ENCODE peak calls at places on chromosomes 11 and 22, in four cellular contexts. One of them, this sample, is unnamed.

GRCh38 chr22:35761037-35761436 is 43.4 kb downstream of the APOL5 start:
- DNase-seq in NCI-H2081 treated with DMSO at 0.1 percent for 48 hours: no peak
- DNase-seq in HTR-8/SVneo: no peak
- DNase-seq in RWPE1: no peak
- DNase-seq in this sample: no peak

GRCh38 chr11:120655589-120655988 is 144.0 kb downstream of the GRIK4 start:
- DNase-seq in NCI-H2081 treated with DMSO at 0.1 percent for 48 hours: no peak
- DNase-seq in HTR-8/SVneo: no peak
- DNase-seq in RWPE1: no peak
- DNase-seq in this sample: no peak

GRCh38 chr11:36177837-36178236 is 111.4 kb downstream of the COMMD9 start:
- DNase-seq in NCI-H2081 treated with DMSO at 0.1 percent for 48 hours: no peak
- DNase-seq in HTR-8/SVneo: no peak
- DNase-seq in RWPE1: no peak
- DNase-seq in this sample: no peak

GRCh38 chr22:47996446-47996857 is 1234.0 kb downstream of the TBC1D22A start:
- DNase-seq in NCI-H2081 treated with DMSO at 0.1 percent for 48 hours: no peak
- DNase-seq in HTR-8/SVneo: no peak
- DNase-seq in RWPE1: no peak
- DNase-seq in this sample: no peak

GRCh38 chr11:17803751-17804334 is 69.3 kb downstream of the KCNC1 start:
- DNase-seq in NCI-H2081 treated with DMSO at 0.1 percent for 48 hours: no peak
- DNase-seq in HTR-8/SVneo: no peak
- DNase-seq in RWPE1: no peak
- DNase-seq in this sample: no peak

GRCh38 chr11:101034076-101034475 is 95.5 kb downstream of the PGR start:
- DNase-seq in NCI-H2081 treated with DMSO at 0.1 percent for 48 hours: no peak
- DNase-seq in HTR-8/SVneo: no peak
- DNase-seq in RWPE1: no peak
- DNase-seq in this sample: no peak

GRCh38 chr11:2531277-2531986 is 86.6 kb downstream of the KCNQ1 start:
- DNase-seq in NCI-H2081 treated with DMSO at 0.1 percent for 48 hours: no peak
- DNase-seq in HTR-8/SVneo: peak; percentile 79
- DNase-seq in RWPE1: peak; percentile 58
- DNase-seq in this sample: peak; percentile 39

GRCh38 chr11:34342008-34342533 is 15.7 kb downstream of the ABTB2 start:
- DNase-seq in NCI-H2081 treated with DMSO at 0.1 percent for 48 hours: no peak
- DNase-seq in HTR-8/SVneo: no peak
- DNase-seq in RWPE1: no peak
- DNase-seq in this sample: no peak

GRCh38 chr22:25176175-25176574 is 23.5 kb upstream of the CRYBB3 start:
- DNase-seq in NCI-H2081 treated with DMSO at 0.1 percent for 48 hours: no peak
- DNase-seq in HTR-8/SVneo: no peak
- DNase-seq in RWPE1: peak; percentile 73
- DNase-seq in this sample: no peak

GRCh38 chr22:50506611-50507420 is 686 bp downstream of the LMF2 start:
- DNase-seq in NCI-H2081 treated with DMSO at 0.1 percent for 48 hours: peak; percentile 45
- DNase-seq in HTR-8/SVneo: no peak
- DNase-seq in RWPE1: no peak
- DNase-seq in this sample: no peak

GRCh38 chr11:70071996-70072395 is 6.1 kb upstream of the ANO1 start:
- DNase-seq in NCI-H2081 treated with DMSO at 0.1 percent for 48 hours: no peak
- DNase-seq in HTR-8/SVneo: no peak
- DNase-seq in RWPE1: no peak
- DNase-seq in this sample: no peak

GRCh38 chr11:119756169-119756568 is 27.2 kb upstream of the NECTIN1 start:
- DNase-seq in NCI-H2081 treated with DMSO at 0.1 percent for 48 hours: no peak
- DNase-seq in HTR-8/SVneo: no peak
- DNase-seq in RWPE1: no peak
- DNase-seq in this sample: no peak

GRCh38 chr11:132045116-132045515 is 674.7 kb downstream of the NTM start:
- DNase-seq in NCI-H2081 treated with DMSO at 0.1 percent for 48 hours: no peak
- DNase-seq in HTR-8/SVneo: no peak
- DNase-seq in RWPE1: no peak
- DNase-seq in this sample: no peak

GRCh38 chr22:20591660-20592310 is 84.4 kb downstream of the MED15 start:
- DNase-seq in NCI-H2081 treated with DMSO at 0.1 percent for 48 hours: no peak
- DNase-seq in HTR-8/SVneo: no peak
- DNase-seq in RWPE1: no peak
- DNase-seq in this sample: no peak

GRCh38 chr11:112260490-112260889 is at the start of gene PLET1:
- DNase-seq in NCI-H2081 treated with DMSO at 0.1 percent for 48 hours: no peak
- DNase-seq in HTR-8/SVneo: no peak
- DNase-seq in RWPE1: no peak
- DNase-seq in this sample: no peak

GRCh38 chr11:111665779-111666178 is 63.5 kb downstream of the SIK2 start:
- DNase-seq in NCI-H2081 treated with DMSO at 0.1 percent for 48 hours: no peak
- DNase-seq in HTR-8/SVneo: peak; percentile 65
- DNase-seq in RWPE1: peak; percentile 20
- DNase-seq in this sample: no peak

GRCh38 chr11:46977940-46978595 is 41.5 kb downstream of the CSTPP1 start:
- DNase-seq in NCI-H2081 treated with DMSO at 0.1 percent for 48 hours: no peak
- DNase-seq in HTR-8/SVneo: no peak
- DNase-seq in RWPE1: no peak
- DNase-seq in this sample: peak; percentile 9

GRCh38 chr22:44741929-44742328 is 10.4 kb upstream of the ARHGAP8 start:
- DNase-seq in NCI-H2081 treated with DMSO at 0.1 percent for 48 hours: no peak
- DNase-seq in HTR-8/SVneo: no peak
- DNase-seq in RWPE1: no peak
- DNase-seq in this sample: no peak

GRCh38 chr11:19889531-19889930 is 176.9 kb downstream of the NAV2 start:
- DNase-seq in NCI-H2081 treated with DMSO at 0.1 percent for 48 hours: no peak
- DNase-seq in HTR-8/SVneo: no peak
- DNase-seq in RWPE1: no peak
- DNase-seq in this sample: no peak

GRCh38 chr11:131875611-131876010 is 505.2 kb downstream of the NTM start:
- DNase-seq in NCI-H2081 treated with DMSO at 0.1 percent for 48 hours: no peak
- DNase-seq in HTR-8/SVneo: no peak
- DNase-seq in RWPE1: no peak
- DNase-seq in this sample: no peak

GRCh38 chr11:64044730-64045386 is 9.1 kb downstream of the FLRT1 start:
- DNase-seq in NCI-H2081 treated with DMSO at 0.1 percent for 48 hours: peak; percentile 57
- DNase-seq in HTR-8/SVneo: no peak
- DNase-seq in RWPE1: no peak
- DNase-seq in this sample: no peak

GRCh38 chr22:24302591-24302990 is 32.0 kb downstream of the SPECC1L start:
- DNase-seq in NCI-H2081 treated with DMSO at 0.1 percent for 48 hours: no peak
- DNase-seq in HTR-8/SVneo: no peak
- DNase-seq in RWPE1: no peak
- DNase-seq in this sample: no peak

GRCh38 chr22:18090286-18090685 is 12.5 kb downstream of the PEX26 start:
- DNase-seq in NCI-H2081 treated with DMSO at 0.1 percent for 48 hours: no peak
- DNase-seq in HTR-8/SVneo: no peak
- DNase-seq in RWPE1: no peak
- DNase-seq in this sample: no peak

GRCh38 chr11:67029146-67029545 is 6.2 kb downstream of the SYT12 start:
- DNase-seq in NCI-H2081 treated with DMSO at 0.1 percent for 48 hours: no peak
- DNase-seq in HTR-8/SVneo: no peak
- DNase-seq in RWPE1: no peak
- DNase-seq in this sample: no peak

GRCh38 chr11:44659641-44660040 is 67.1 kb upstream of the TSPAN18 start:
- DNase-seq in NCI-H2081 treated with DMSO at 0.1 percent for 48 hours: no peak
- DNase-seq in HTR-8/SVneo: no peak
- DNase-seq in RWPE1: no peak
- DNase-seq in this sample: no peak

GRCh38 chr11:111344032-111344431 is 35.0 kb downstream of the POU2AF1 start:
- DNase-seq in NCI-H2081 treated with DMSO at 0.1 percent for 48 hours: no peak
- DNase-seq in HTR-8/SVneo: no peak
- DNase-seq in RWPE1: peak; percentile 12
- DNase-seq in this sample: peak; percentile 3

GRCh38 chr11:96642584-96642983 is 252.8 kb downstream of the JRKL start:
- DNase-seq in NCI-H2081 treated with DMSO at 0.1 percent for 48 hours: no peak
- DNase-seq in HTR-8/SVneo: no peak
- DNase-seq in RWPE1: no peak
- DNase-seq in this sample: no peak

GRCh38 chr11:126317681-126318641 is 14.1 kb downstream of the DCPS start:
- DNase-seq in NCI-H2081 treated with DMSO at 0.1 percent for 48 hours: no peak
- DNase-seq in HTR-8/SVneo: no peak
- DNase-seq in RWPE1: no peak
- DNase-seq in this sample: peak; percentile 33

GRCh38 chr11:133898031-133898769 is 52.9 kb upstream of the SPATA19 start:
- DNase-seq in NCI-H2081 treated with DMSO at 0.1 percent for 48 hours: no peak
- DNase-seq in HTR-8/SVneo: no peak
- DNase-seq in RWPE1: no peak
- DNase-seq in this sample: no peak

This sample was measured in LoVo.